ENCODE peak calls at places on chromosomes 6 and 20, in six cellular contexts. D is SK-N-SH, X is MM.1S, Q is GM23248, O is PC-3, F is HCT116. N is an unnamed sample.

GRCh38 chr6:117130125-117130524 is 135.2 kb upstream of the VGLL2 start:
- DNase-seq in Q (no peak), X (peak), O (no peak), F (no peak), D (no peak), N (no peak)

GRCh38 chr6:45707188-45707587 is 308.5 kb downstream of the CLIC5 start:
- DNase-seq in D (no peak), Q (no peak), O (no peak), F (no peak), X (no peak), N (no peak)

GRCh38 chr20:5393218-5393870 is 76.6 kb upstream of the PROKR2 start:
- DNase-seq in O (no peak), Q (no peak), F (no peak), X (no peak), D (peak), N (peak)

GRCh38 chr6:150936021-150936555 is 70.6 kb downstream of the MTHFD1L start:
- DNase-seq in Q (no peak), X (no peak), O (no peak), F (no peak), D (no peak), N (no peak)

GRCh38 chr6:161128680-161129196 is 137.2 kb downstream of the MAP3K4 start:
- DNase-seq in Q (peak), D (no peak), O (peak), F (peak), X (no peak), N (no peak)

GRCh38 chr20:49233226-49233625 is 14.0 kb downstream of the DDX27 start:
- DNase-seq in F (no peak), Q (no peak), D (no peak), O (no peak), X (no peak), N (no peak)

GRCh38 chr6:43451348-43451747 is 4.0 kb downstream of the DLK2 start:
- DNase-seq in O (no peak), D (no peak), Q (no peak), X (no peak), F (no peak), N (no peak)

GRCh38 chr6:56860466-56860865 is 94.4 kb upstream of the BEND6 start:
- DNase-seq in X (no peak), F (peak), D (no peak), O (peak), Q (peak), N (no peak)

GRCh38 chr6:42387336-42387735 is 64.4 kb downstream of the TRERF1 start:
- DNase-seq in O (peak), Q (no peak), F (no peak), D (no peak), X (no peak), N (no peak)

GRCh38 chr6:125469915-125470314 is 168.1 kb upstream of the HDDC2 start:
- DNase-seq in O (no peak), Q (no peak), X (no peak), D (no peak), F (no peak), N (no peak)

GRCh38 chr6:25312034-25312620 is 33.0 kb downstream of the CARMIL1 start:
- DNase-seq in Q (peak), D (no peak), F (no peak), O (peak), X (no peak), N (no peak)

GRCh38 chr20:57243480-57244220 is 22.8 kb downstream of the BMP7 start:
- DNase-seq in Q (no peak), O (no peak), F (no peak), X (no peak), D (no peak), N (no peak)

GRCh38 chr20:16479666-16480065 is 93.6 kb downstream of the KIF16B start:
- DNase-seq in O (no peak), X (no peak), Q (no peak), F (no peak), D (no peak), N (no peak)

GRCh38 chr20:25525295-25525694 is 60.0 kb downstream of the NINL start:
- DNase-seq in Q (no peak), D (no peak), O (no peak), F (no peak), X (no peak), N (no peak)

GRCh38 chr6:148943451-148943850 is 196.6 kb downstream of the UST start:
- DNase-seq in D (no peak), Q (peak), O (no peak), F (no peak), X (no peak), N (no peak)

GRCh38 chr20:7193681-7194080 is 426.2 kb downstream of the BMP2 start:
- DNase-seq in O (peak), F (no peak), X (no peak), D (no peak), Q (no peak), N (no peak)

GRCh38 chr6:37243131-37243815 is 14.3 kb upstream of the TBC1D22B start:
- DNase-seq in X (no peak), F (no peak), Q (no peak), O (no peak), D (no peak), N (no peak)

GRCh38 chr6:16181429-16182359 is 52.8 kb downstream of the MYLIP start:
- DNase-seq in X (no peak), D (no peak), F (peak), O (peak), Q (no peak), N (no peak)

GRCh38 chr20:47885909-47886453 is 100.7 kb upstream of the SULF2 start:
- DNase-seq in Q (no peak), F (no peak), X (no peak), D (no peak), O (no peak), N (no peak)

GRCh38 chr6:132067286-132067685 is 116.1 kb upstream of the CCN2 start:
- DNase-seq in F (no peak), X (no peak), Q (peak), O (no peak), D (no peak), N (no peak)

GRCh38 chr6:105985098-105985815 is 100.9 kb upstream of the PRDM1 start:
- DNase-seq in Q (no peak), F (no peak), O (no peak), D (no peak), X (no peak), N (no peak)

GRCh38 chr6:118528129-118528528 is 20.0 kb upstream of the PLN start:
- DNase-seq in Q (no peak), F (no peak), O (no peak), X (no peak), D (no peak), N (no peak)

GRCh38 chr20:34921436-34921835 is 34.2 kb downstream of the GSS start:
- DNase-seq in X (no peak), O (peak), Q (peak), F (no peak), D (no peak), N (no peak)

GRCh38 chr6:11613858-11614257 is 76.3 kb downstream of the TMEM170B start:
- DNase-seq in O (peak), F (peak), X (no peak), D (no peak), Q (peak), N (no peak)

GRCh38 chr6:14857501-14857900 is 388.4 kb upstream of the JARID2 start:
- DNase-seq in X (no peak), D (no peak), O (no peak), Q (no peak), F (no peak), N (no peak)

GRCh38 chr20:45340236-45340847 is 7.9 kb downstream of the SDC4 start:
- DNase-seq in F (no peak), D (no peak), Q (no peak), X (peak), O (no peak), N (no peak)

GRCh38 chr6:137490961-137491360 is 3.2 kb downstream of the OLIG3 start:
- DNase-seq in Q (no peak), F (no peak), D (no peak), O (no peak), X (no peak), N (peak)

GRCh38 chr6:101396552-101397173 is 3.2 kb downstream of the GRIK2 start:
- DNase-seq in X (peak), F (no peak), Q (peak), O (peak), D (no peak), N (peak)

GRCh38 chr6:56831334-56831733 is 123.6 kb upstream of the BEND6 start:
- DNase-seq in D (no peak), X (no peak), F (no peak), O (no peak), Q (no peak), N (no peak)

GRCh38 chr6:105207524-105208269 is 27.9 kb upstream of the POPDC3 start:
- DNase-seq in F (no peak), D (no peak), Q (peak), X (no peak), O (peak), N (no peak)

GRCh38 chr20:47289096-47289495 is 67.4 kb downstream of the ZMYND8 start:
- DNase-seq in F (no peak), O (no peak), Q (no peak), X (no peak), D (no peak), N (no peak)

GRCh38 chr6:22651731-22652130 is 82.4 kb downstream of the HDGFL1 start:
- DNase-seq in D (no peak), Q (no peak), O (no peak), F (no peak), X (no peak), N (no peak)

DNA sequence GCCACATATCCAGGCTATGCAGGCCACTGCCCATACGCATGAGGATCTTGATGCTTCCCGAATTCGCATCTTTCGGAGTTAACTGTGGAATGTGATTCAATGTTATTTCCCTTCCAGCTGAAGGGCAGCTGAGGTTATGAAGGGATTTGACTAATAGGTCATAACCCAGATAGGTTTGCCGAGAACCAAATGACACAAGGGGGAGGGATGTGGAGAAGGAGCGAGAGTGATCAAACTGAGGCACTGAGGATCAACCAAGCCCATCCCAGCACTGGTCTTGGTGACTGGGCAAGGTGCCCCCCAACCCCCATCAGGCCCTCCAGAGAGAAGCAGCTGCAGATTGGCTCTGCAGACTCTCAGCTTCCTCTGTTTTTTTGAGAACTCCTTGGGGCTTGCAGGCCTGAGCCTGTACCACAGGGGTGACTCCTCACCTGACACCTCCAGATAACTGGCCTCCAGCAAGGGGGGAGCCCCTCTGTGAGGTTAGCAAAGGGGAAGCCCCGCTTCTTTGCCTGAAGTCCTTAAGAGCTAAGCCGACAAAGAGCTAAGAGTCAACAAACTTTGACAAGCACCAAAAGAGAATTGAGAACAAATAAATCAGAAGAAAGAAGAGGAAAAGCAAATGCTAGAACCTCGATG is 185.9 kb downstream of the PDE7B start:
- DNase-seq in F (no peak), O (no peak), D (no peak), Q (no peak), X (no peak), N (no peak)
- H3K9ac ChIP-seq in F (no peak), O (no peak), D (peak), Q (peak), X (no peak), N (no peak)

GRCh38 chr6:144321839-144322591 is 36.9 kb downstream of the UTRN start:
- DNase-seq in D (no peak), X (no peak), F (no peak), Q (peak), O (peak), N (peak)
- TF ChIP-seq EZH2phosphoT487 in D (no peak), X (no peak), F (no peak), Q (no peak), O (no peak), N (no peak)

GRCh38 chr6:165637591-165637990 is 25.4 kb downstream of the PDE10A start:
- DNase-seq in X (no peak), O (no peak), F (no peak), Q (no peak), D (no peak), N (no peak)

GRCh38 chr6:165634486-165634885 is 28.6 kb downstream of the PDE10A start:
- DNase-seq in Q (no peak), X (no peak), O (no peak), F (no peak), D (no peak), N (no peak)

GRCh38 chr6:165634076-165634475 is 29.0 kb downstream of the PDE10A start:
- DNase-seq in F (no peak), O (no peak), D (no peak), X (no peak), Q (no peak), N (no peak)

GRCh38 chr6:165636415-165637048 is 26.5 kb downstream of the PDE10A start:
- DNase-seq in O (no peak), D (no peak), X (no peak), Q (no peak), F (no peak), N (peak)

GRCh38 chr6:165636015-165636414 is 27.0 kb downstream of the PDE10A start:
- DNase-seq in Q (no peak), X (no peak), F (no peak), D (no peak), O (no peak), N (no peak)
- H3K9ac ChIP-seq in Q (no peak), X (no peak), F (no peak), D (no peak), O (no peak), N (no peak)

DNA sequence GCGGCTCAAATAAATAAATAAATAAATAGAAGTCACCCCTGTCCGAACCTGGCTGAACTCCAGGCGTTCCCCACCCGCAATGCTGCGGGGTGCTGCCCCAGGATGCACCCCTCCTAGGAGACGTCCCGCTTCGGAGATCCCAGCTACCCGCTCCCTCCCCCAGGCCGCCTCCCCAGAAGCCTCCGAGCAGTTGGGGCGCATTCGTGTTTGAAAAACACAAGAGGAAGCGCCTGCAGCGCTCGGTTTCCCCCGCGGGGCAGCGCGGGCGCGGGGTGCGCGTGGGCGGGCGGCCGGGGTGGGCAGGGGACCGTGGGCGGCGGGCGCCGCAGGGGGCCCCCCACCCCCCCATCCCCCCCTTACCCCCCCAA is 27.3 kb downstream of the SERPINB9 start:
- DNase-seq in O (no peak), X (no peak), Q (peak), D (peak), F (no peak), N (peak)
- TF ChIP-seq EZH2phosphoT487 in O (no peak), X (no peak), Q (no peak), D (no peak), F (no peak), N (no peak)

GRCh38 chr6:168045141-168045691 is 33.8 kb downstream of the FRMD1 start:
- DNase-seq in X (no peak), O (no peak), Q (no peak), F (no peak), D (no peak), N (no peak)
- H3K9ac ChIP-seq in X (no peak), O (no peak), Q (no peak), F (no peak), D (no peak), N (no peak)

DNA sequence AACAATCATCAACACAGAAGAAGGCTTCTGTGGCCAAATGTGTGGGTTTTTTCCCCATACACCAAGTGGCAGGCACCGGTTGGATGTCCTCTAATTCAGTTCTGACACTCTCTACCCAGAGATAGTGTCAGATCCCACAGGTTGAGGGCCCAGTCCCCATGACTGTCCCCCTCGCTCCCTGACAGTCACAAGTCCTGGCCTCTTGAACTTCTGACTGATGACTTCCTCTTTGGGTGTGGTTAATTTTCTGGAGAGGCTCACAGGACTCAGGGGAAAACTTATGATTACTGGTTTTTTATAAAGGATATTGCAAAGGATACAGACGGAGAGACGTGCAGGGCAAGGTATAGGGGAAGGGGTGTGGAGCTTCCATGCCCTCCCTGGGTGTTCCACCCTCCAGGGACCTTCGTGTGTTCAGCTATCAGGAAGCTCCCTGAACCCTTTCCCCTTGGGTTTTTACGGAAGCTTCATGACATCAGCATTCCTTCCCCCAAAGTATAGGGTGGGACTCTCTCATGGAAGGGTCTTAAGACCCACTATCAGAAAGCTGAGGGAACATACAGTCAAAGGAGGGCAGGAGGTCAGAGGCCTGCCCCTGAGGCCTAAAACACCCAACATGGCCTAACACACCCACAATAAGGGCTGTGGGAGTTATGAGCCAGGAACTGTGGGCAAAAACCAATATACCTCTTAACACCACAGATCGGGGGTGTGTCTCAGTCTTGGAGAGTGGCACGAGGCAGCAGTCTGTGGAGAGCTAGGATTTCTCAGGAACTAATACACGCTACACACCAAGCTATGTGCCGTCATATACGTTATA is 33.3 kb downstream of the FARS2 start:
- DNase-seq in F (no peak), X (no peak), Q (no peak), O (no peak), D (no peak), N (no peak)
- TF ChIP-seq EZH2phosphoT487 in F (no peak), X (no peak), Q (no peak), O (no peak), D (no peak), N (no peak)

GRCh38 chr20:63179876-63180275 is 36.1 kb downstream of the YTHDF1 start:
- DNase-seq in X (no peak), F (no peak), D (no peak), Q (no peak), O (no peak), N (no peak)

GRCh38 chr20:63177134-63177784 is 38.7 kb downstream of the YTHDF1 start:
- DNase-seq in F (no peak), D (peak), X (no peak), O (no peak), Q (peak), N (peak)

GRCh38 chr20:63178889-63179751 is 36.8 kb downstream of the YTHDF1 start:
- DNase-seq in F (peak), X (peak), D (peak), O (peak), Q (peak), N (peak)

GRCh38 chr20:63177785-63178444 is 38.0 kb downstream of the YTHDF1 start:
- DNase-seq in X (no peak), Q (no peak), D (no peak), O (no peak), F (no peak), N (peak)

DNA sequence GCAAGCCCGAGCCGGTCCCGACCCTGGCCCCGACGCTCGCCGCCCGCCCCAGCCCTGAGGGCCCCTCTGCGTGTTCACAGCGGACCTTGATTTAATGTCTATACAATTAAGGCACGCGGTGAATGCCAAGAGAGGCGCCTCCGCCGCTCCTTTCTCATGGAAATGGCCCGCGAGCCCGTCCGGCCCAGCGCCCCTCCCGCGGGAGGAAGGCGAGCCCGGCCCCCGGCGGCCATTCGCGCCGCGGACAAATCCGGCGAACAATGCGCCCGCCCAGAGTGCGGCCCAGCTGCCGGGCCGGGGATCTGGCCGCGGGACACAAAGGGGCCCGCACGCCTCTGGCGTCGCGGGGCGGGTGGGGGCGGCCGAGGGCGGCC is 37.5 kb downstream of the YTHDF1 start:
- DNase-seq in F (no peak), Q (no peak), D (peak), X (no peak), O (no peak), N (peak)
- H3K9ac ChIP-seq in F (no peak), Q (no peak), D (no peak), X (no peak), O (no peak), N (no peak)

N was measured in neural progenitor cell.